ENCODE peak calls at places on chromosome 1, in four cellular contexts. N is K562, V is IMR-90, B is endothelial cell of umbilical vein. G is an unnamed sample. For H3K9me1 and H3K4me1, the result is how much of the 10 kb centered on the place peaks cover.

GRCh38 chr1:32831878-32832277 is 14.4 kb downstream of the S100PBP start:
- DNase-seq in B (no peak), V (no peak), N (no peak), G (no peak)

GRCh38 chr1:165629848-165630628 is 996 bp upstream of the MGST3 start:
- DNase-seq in V (no peak), N (peak), B (no peak), G (no peak)

GRCh38 chr1:230158422-230159291 is 91.6 kb downstream of the GALNT2 start:
- DNase-seq in N (no peak), B (no peak), V (no peak), G (no peak)

GRCh38 chr1:56326056-56326455 is 253.3 kb downstream of the PLPP3 start:
- DNase-seq in N (no peak), V (peak), B (peak), G (no peak)

GRCh38 chr1:107844009-107844408 is 121.0 kb downstream of the VAV3 start:
- DNase-seq in B (no peak), V (no peak), N (no peak), G (no peak)

GRCh38 chr1:94980909-94981252 is 54.0 kb upstream of the CNN3 start:
- DNase-seq in N (no peak), B (no peak), V (no peak), G (no peak)

GRCh38 chr1:114435088-114435715 is 75.8 kb downstream of the TRIM33 start:
- DNase-seq in B (no peak), V (no peak), N (no peak), G (no peak)

GRCh38 chr1:31007462-31007991 is 58.0 kb downstream of the PUM1 start:
- DNase-seq in V (peak), N (no peak), B (peak), G (peak)

GRCh38 chr1:171635661-171636060 is 13.6 kb downstream of the MYOCOS start:
- DNase-seq in V (no peak), B (no peak), N (no peak), G (no peak)

GRCh38 chr1:23008901-23009300 is 6.8 kb downstream of the TEX46 start:
- DNase-seq in B (no peak), N (no peak), V (no peak), G (no peak)

GRCh38 chr1:23004112-23004511 is 11.5 kb downstream of the TEX46 start:
- DNase-seq in V (no peak), B (no peak), N (no peak), G (no peak)

GRCh38 chr1:23010734-23011449 is 4.8 kb downstream of the TEX46 start:
- DNase-seq in N (no peak), B (no peak), V (peak), G (peak)

DNA sequence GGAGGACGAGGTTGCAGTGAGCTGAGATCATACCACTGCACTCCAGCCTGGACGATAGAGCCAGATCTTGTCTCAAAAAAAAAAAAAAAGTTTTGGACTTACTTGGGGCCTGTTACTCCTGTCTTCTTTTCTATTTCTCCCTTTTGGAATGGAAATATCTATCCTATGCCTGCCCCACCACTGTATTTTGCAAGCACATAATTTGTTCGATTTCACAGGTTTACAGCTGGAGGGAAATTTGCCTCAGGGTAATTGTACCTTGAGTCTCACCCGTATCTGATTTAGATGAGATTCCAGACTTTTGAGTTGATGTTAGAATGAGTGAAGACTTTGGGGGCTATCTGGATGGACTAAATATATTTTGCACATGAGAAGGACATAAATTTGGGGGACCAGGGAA is 8.5 kb downstream of the TEX46 start:
- DNase-seq in V (no peak), B (no peak), N (no peak), G (no peak)
- H3K9me1 ChIP-seq in V (under half), B (under half), N (under half), G (under half)

DNA sequence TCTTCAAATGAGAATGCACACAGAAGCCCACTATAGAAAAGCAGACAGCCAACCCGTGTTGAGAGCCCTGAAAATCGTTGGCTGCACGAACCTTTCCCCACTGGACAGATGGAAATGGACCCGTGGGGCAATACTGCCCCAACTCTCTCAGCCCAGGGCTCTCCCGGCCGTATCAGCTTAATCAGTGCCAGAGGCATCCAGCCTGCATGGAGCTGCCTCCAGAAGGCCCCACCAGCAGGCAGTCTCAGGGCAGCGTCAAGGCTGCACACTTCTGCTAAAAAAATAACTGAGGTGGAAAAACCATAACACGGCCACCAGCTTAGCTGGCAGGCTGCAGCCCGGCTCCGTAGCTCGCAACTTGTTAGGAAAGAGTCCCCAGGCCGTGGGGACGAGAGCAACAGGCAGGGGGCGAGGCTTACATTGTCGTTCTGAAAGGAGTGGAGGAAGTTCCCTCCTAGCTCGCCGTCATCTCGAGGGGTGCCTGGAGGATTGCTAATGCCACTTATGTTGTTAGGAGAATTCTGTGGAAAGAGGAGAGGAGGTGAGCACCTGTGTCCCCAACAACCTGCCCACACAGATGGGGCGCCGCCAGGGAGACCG is 28.0 kb downstream of the MRPL37 start:
- DNase-seq in N (no peak), B (no peak), V (no peak), G (no peak)
- TF ChIP-seq CTCF in N (no peak), B (no peak), V (no peak), G (no peak)

DNA sequence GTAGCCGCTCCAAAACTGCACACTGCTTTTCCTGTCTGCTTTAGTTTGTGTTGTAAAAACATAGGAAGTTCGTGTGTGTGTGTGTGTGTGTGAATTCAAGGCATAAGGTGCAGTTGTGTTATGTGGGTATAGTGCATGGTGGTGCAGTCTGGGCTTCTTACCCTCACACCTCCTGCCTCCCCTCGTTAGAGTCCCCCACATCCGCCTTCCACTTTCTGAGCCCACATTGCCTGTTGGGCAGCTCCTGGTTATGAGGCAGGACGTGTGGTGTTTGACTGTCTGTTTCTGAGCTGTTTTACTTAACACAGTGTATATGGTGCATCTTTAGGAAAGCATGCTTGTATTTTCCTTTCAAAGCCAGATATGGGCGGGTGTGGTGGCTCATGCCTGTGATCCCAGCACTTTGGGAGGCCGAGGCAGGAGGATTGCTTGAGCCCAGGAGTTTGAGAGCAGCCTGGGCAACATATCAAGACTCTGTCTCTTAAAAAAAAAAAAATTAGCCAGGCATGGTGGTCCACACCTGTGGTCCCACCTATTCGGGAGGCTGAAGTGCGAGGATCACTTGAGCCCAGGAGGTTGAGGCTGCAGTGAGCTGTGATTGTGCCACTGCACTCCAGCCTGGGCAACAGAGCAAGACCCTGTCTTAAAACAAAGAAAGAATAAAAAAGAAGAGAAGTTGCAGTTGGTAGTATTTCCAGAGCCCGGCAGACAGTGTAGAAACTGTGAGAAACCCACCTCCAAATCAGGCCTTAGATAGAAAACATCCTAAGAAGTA is 12.5 kb downstream of the IBA57 start:
- DNase-seq in N (no peak), V (no peak), B (no peak), G (no peak)
- H3K4me1 ChIP-seq in N (under half), V (under half), B (under half), G (under half)

GRCh38 chr1:12370241-12370980 is 140.6 kb downstream of the VPS13D start:
- DNase-seq in N (no peak), B (no peak), V (no peak), G (no peak)
- H3K9me1 ChIP-seq in N (under half), B (under half), V (under half), G (under half)

GRCh38 chr1:91004145-91004544 is 17.7 kb downstream of the ZNF644 start:
- DNase-seq in B (no peak), V (no peak), N (no peak), G (no peak)

GRCh38 chr1:91005285-91005684 is 16.6 kb downstream of the ZNF644 start:
- DNase-seq in B (no peak), V (no peak), N (no peak), G (no peak)

GRCh38 chr1:91007092-91007491 is 14.7 kb downstream of the ZNF644 start:
- DNase-seq in N (no peak), B (no peak), V (no peak), G (no peak)

GRCh38 chr1:91006113-91006908 is 15.5 kb downstream of the ZNF644 start:
- DNase-seq in V (no peak), N (no peak), B (no peak), G (no peak)

GRCh38 chr1:91007827-91008226 is 14.0 kb downstream of the ZNF644 start:
- DNase-seq in V (no peak), B (no peak), N (no peak), G (no peak)
- TF ChIP-seq CTCF in V (no peak), B (no peak), N (no peak), G (no peak)